ENCODE peak calls at places on chromosomes 16 and 17, in seven cellular contexts. One of them, this sample, is unnamed.

GRCh38 chr17:45977976-45978626 is 20.9 kb upstream of the STH start:
- DNase-seq in brain microvascular endothelial cell: no peak
- DNase-seq in NCI-H1436: no peak
- DNase-seq in GM10248: no peak
- DNase-seq in activated T-helper 1 cell treated with anti-CD3 and anti-CD28 coated beads, Interleukin-12 subunit alpha, Interleukin-12 subunit beta, Interleukin-2, Interleukin-4 antibody, amounts not matched to agents 30 ng/mL and 10 ng/mL and 1 ng/mL, durations not matched to agents 14 hours and 24 hours and 36 hours: no peak
- DNase-seq in heart right ventricle: no peak
- DNase-seq in ACHN: no peak
- DNase-seq in this sample: no peak

GRCh38 chr16:79360267-79360666 is 240.3 kb downstream of the MAF start:
- DNase-seq in brain microvascular endothelial cell: no peak
- DNase-seq in NCI-H1436: no peak
- DNase-seq in GM10248: no peak
- DNase-seq in activated T-helper 1 cell treated with anti-CD3 and anti-CD28 coated beads, Interleukin-12 subunit alpha, Interleukin-12 subunit beta, Interleukin-2, Interleukin-4 antibody, amounts not matched to agents 30 ng/mL and 10 ng/mL and 1 ng/mL, durations not matched to agents 14 hours and 24 hours and 36 hours: no peak
- DNase-seq in heart right ventricle: no peak
- DNase-seq in ACHN: no peak
- DNase-seq in this sample: no peak

GRCh38 chr16:17404903-17405691 is 65.7 kb downstream of the XYLT1 start:
- DNase-seq in brain microvascular endothelial cell: no peak
- DNase-seq in NCI-H1436: no peak
- DNase-seq in GM10248: no peak
- DNase-seq in activated T-helper 1 cell treated with anti-CD3 and anti-CD28 coated beads, Interleukin-12 subunit alpha, Interleukin-12 subunit beta, Interleukin-2, Interleukin-4 antibody, amounts not matched to agents 30 ng/mL and 10 ng/mL and 1 ng/mL, durations not matched to agents 14 hours and 24 hours and 36 hours: no peak
- DNase-seq in heart right ventricle: peak; percentile 46
- DNase-seq in ACHN: no peak
- DNase-seq in this sample: no peak

GRCh38 chr17:69898606-69899005 is 176.4 kb upstream of the KCNJ16 start:
- DNase-seq in brain microvascular endothelial cell: no peak
- DNase-seq in NCI-H1436: no peak
- DNase-seq in GM10248: no peak
- DNase-seq in activated T-helper 1 cell treated with anti-CD3 and anti-CD28 coated beads, Interleukin-12 subunit alpha, Interleukin-12 subunit beta, Interleukin-2, Interleukin-4 antibody, amounts not matched to agents 30 ng/mL and 10 ng/mL and 1 ng/mL, durations not matched to agents 14 hours and 24 hours and 36 hours: no peak
- DNase-seq in heart right ventricle: no peak
- DNase-seq in ACHN: no peak
- DNase-seq in this sample: no peak

GRCh38 chr16:56780646-56781045 is 50.7 kb downstream of the NUP93 start:
- DNase-seq in brain microvascular endothelial cell: no peak
- DNase-seq in NCI-H1436: no peak
- DNase-seq in GM10248: no peak
- DNase-seq in activated T-helper 1 cell treated with anti-CD3 and anti-CD28 coated beads, Interleukin-12 subunit alpha, Interleukin-12 subunit beta, Interleukin-2, Interleukin-4 antibody, amounts not matched to agents 30 ng/mL and 10 ng/mL and 1 ng/mL, durations not matched to agents 14 hours and 24 hours and 36 hours: peak; percentile 2
- DNase-seq in heart right ventricle: no peak
- DNase-seq in ACHN: no peak
- DNase-seq in this sample: no peak

GRCh38 chr17:67575325-67575724 is 142.4 kb upstream of the NOL11 start:
- DNase-seq in brain microvascular endothelial cell: no peak
- DNase-seq in NCI-H1436: peak; percentile 60
- DNase-seq in GM10248: peak; percentile 51
- DNase-seq in activated T-helper 1 cell treated with anti-CD3 and anti-CD28 coated beads, Interleukin-12 subunit alpha, Interleukin-12 subunit beta, Interleukin-2, Interleukin-4 antibody, amounts not matched to agents 30 ng/mL and 10 ng/mL and 1 ng/mL, durations not matched to agents 14 hours and 24 hours and 36 hours: no peak
- DNase-seq in heart right ventricle: no peak
- DNase-seq in ACHN: no peak
- DNase-seq in this sample: peak; percentile 91

GRCh38 chr17:9987779-9988585 is 82.9 kb upstream of the RCVRN start:
- DNase-seq in brain microvascular endothelial cell: no peak
- DNase-seq in NCI-H1436: no peak
- DNase-seq in GM10248: peak; percentile 71
- DNase-seq in activated T-helper 1 cell treated with anti-CD3 and anti-CD28 coated beads, Interleukin-12 subunit alpha, Interleukin-12 subunit beta, Interleukin-2, Interleukin-4 antibody, amounts not matched to agents 30 ng/mL and 10 ng/mL and 1 ng/mL, durations not matched to agents 14 hours and 24 hours and 36 hours: no peak
- DNase-seq in heart right ventricle: peak; percentile 34
- DNase-seq in ACHN: peak; percentile 37
- DNase-seq in this sample: no peak

GRCh38 chr17:76138234-76138895 is 2.7 kb downstream of the FOXJ1 start:
- DNase-seq in brain microvascular endothelial cell: no peak
- DNase-seq in NCI-H1436: no peak
- DNase-seq in GM10248: no peak
- DNase-seq in activated T-helper 1 cell treated with anti-CD3 and anti-CD28 coated beads, Interleukin-12 subunit alpha, Interleukin-12 subunit beta, Interleukin-2, Interleukin-4 antibody, amounts not matched to agents 30 ng/mL and 10 ng/mL and 1 ng/mL, durations not matched to agents 14 hours and 24 hours and 36 hours: no peak
- DNase-seq in heart right ventricle: no peak
- DNase-seq in ACHN: peak; percentile 80
- DNase-seq in this sample: no peak

GRCh38 chr16:23905027-23905426 is 69.2 kb downstream of the PRKCB start:
- DNase-seq in brain microvascular endothelial cell: peak; percentile 66
- DNase-seq in NCI-H1436: no peak
- DNase-seq in GM10248: no peak
- DNase-seq in activated T-helper 1 cell treated with anti-CD3 and anti-CD28 coated beads, Interleukin-12 subunit alpha, Interleukin-12 subunit beta, Interleukin-2, Interleukin-4 antibody, amounts not matched to agents 30 ng/mL and 10 ng/mL and 1 ng/mL, durations not matched to agents 14 hours and 24 hours and 36 hours: no peak
- DNase-seq in heart right ventricle: no peak
- DNase-seq in ACHN: peak; percentile 79
- DNase-seq in this sample: no peak

GRCh38 chr16:63323055-63323454 is 1286.8 kb upstream of the CDH8 start:
- DNase-seq in brain microvascular endothelial cell: no peak
- DNase-seq in NCI-H1436: no peak
- DNase-seq in GM10248: no peak
- DNase-seq in activated T-helper 1 cell treated with anti-CD3 and anti-CD28 coated beads, Interleukin-12 subunit alpha, Interleukin-12 subunit beta, Interleukin-2, Interleukin-4 antibody, amounts not matched to agents 30 ng/mL and 10 ng/mL and 1 ng/mL, durations not matched to agents 14 hours and 24 hours and 36 hours: no peak
- DNase-seq in heart right ventricle: no peak
- DNase-seq in ACHN: no peak
- DNase-seq in this sample: no peak

GRCh38 chr16:66536525-66536924 is 13.4 kb downstream of the TK2 start:
- DNase-seq in brain microvascular endothelial cell: no peak
- DNase-seq in NCI-H1436: no peak
- DNase-seq in GM10248: no peak
- DNase-seq in activated T-helper 1 cell treated with anti-CD3 and anti-CD28 coated beads, Interleukin-12 subunit alpha, Interleukin-12 subunit beta, Interleukin-2, Interleukin-4 antibody, amounts not matched to agents 30 ng/mL and 10 ng/mL and 1 ng/mL, durations not matched to agents 14 hours and 24 hours and 36 hours: no peak
- DNase-seq in heart right ventricle: no peak
- DNase-seq in ACHN: no peak
- DNase-seq in this sample: no peak

GRCh38 chr16:6105115-6105514 is 1007.5 kb upstream of the EEF2KMT start:
- DNase-seq in brain microvascular endothelial cell: no peak
- DNase-seq in NCI-H1436: no peak
- DNase-seq in GM10248: no peak
- DNase-seq in activated T-helper 1 cell treated with anti-CD3 and anti-CD28 coated beads, Interleukin-12 subunit alpha, Interleukin-12 subunit beta, Interleukin-2, Interleukin-4 antibody, amounts not matched to agents 30 ng/mL and 10 ng/mL and 1 ng/mL, durations not matched to agents 14 hours and 24 hours and 36 hours: no peak
- DNase-seq in heart right ventricle: no peak
- DNase-seq in ACHN: peak; percentile 40
- DNase-seq in this sample: no peak

GRCh38 chr16:17224859-17225258 is 245.9 kb downstream of the XYLT1 start:
- DNase-seq in brain microvascular endothelial cell: no peak
- DNase-seq in NCI-H1436: no peak
- DNase-seq in GM10248: no peak
- DNase-seq in activated T-helper 1 cell treated with anti-CD3 and anti-CD28 coated beads, Interleukin-12 subunit alpha, Interleukin-12 subunit beta, Interleukin-2, Interleukin-4 antibody, amounts not matched to agents 30 ng/mL and 10 ng/mL and 1 ng/mL, durations not matched to agents 14 hours and 24 hours and 36 hours: no peak
- DNase-seq in heart right ventricle: peak; percentile 60
- DNase-seq in ACHN: no peak
- DNase-seq in this sample: no peak

GRCh38 chr16:54424043-54424451 is 137.5 kb upstream of the IRX3 start:
- DNase-seq in brain microvascular endothelial cell: no peak
- DNase-seq in NCI-H1436: no peak
- DNase-seq in GM10248: no peak
- DNase-seq in activated T-helper 1 cell treated with anti-CD3 and anti-CD28 coated beads, Interleukin-12 subunit alpha, Interleukin-12 subunit beta, Interleukin-2, Interleukin-4 antibody, amounts not matched to agents 30 ng/mL and 10 ng/mL and 1 ng/mL, durations not matched to agents 14 hours and 24 hours and 36 hours: no peak
- DNase-seq in heart right ventricle: no peak
- DNase-seq in ACHN: no peak
- DNase-seq in this sample: no peak

GRCh38 chr16:14302399-14303181 is 231.5 kb downstream of the MRTFB start:
- DNase-seq in brain microvascular endothelial cell: no peak
- DNase-seq in NCI-H1436: peak; percentile 34
- DNase-seq in GM10248: peak; percentile 50
- DNase-seq in activated T-helper 1 cell treated with anti-CD3 and anti-CD28 coated beads, Interleukin-12 subunit alpha, Interleukin-12 subunit beta, Interleukin-2, Interleukin-4 antibody, amounts not matched to agents 30 ng/mL and 10 ng/mL and 1 ng/mL, durations not matched to agents 14 hours and 24 hours and 36 hours: no peak
- DNase-seq in heart right ventricle: peak; percentile 34
- DNase-seq in ACHN: peak; percentile 53
- DNase-seq in this sample: no peak

GRCh38 chr17:4543557-4544026 is 11.6 kb downstream of the MYBBP1A start:
- DNase-seq in brain microvascular endothelial cell: no peak
- DNase-seq in NCI-H1436: no peak
- DNase-seq in GM10248: no peak
- DNase-seq in activated T-helper 1 cell treated with anti-CD3 and anti-CD28 coated beads, Interleukin-12 subunit alpha, Interleukin-12 subunit beta, Interleukin-2, Interleukin-4 antibody, amounts not matched to agents 30 ng/mL and 10 ng/mL and 1 ng/mL, durations not matched to agents 14 hours and 24 hours and 36 hours: no peak
- DNase-seq in heart right ventricle: no peak
- DNase-seq in ACHN: no peak
- DNase-seq in this sample: no peak

GRCh38 chr16:26316683-26317464 is 625.1 kb downstream of the HS3ST4 start:
- DNase-seq in brain microvascular endothelial cell: no peak
- DNase-seq in NCI-H1436: no peak
- DNase-seq in GM10248: no peak
- DNase-seq in activated T-helper 1 cell treated with anti-CD3 and anti-CD28 coated beads, Interleukin-12 subunit alpha, Interleukin-12 subunit beta, Interleukin-2, Interleukin-4 antibody, amounts not matched to agents 30 ng/mL and 10 ng/mL and 1 ng/mL, durations not matched to agents 14 hours and 24 hours and 36 hours: no peak
- DNase-seq in heart right ventricle: no peak
- DNase-seq in ACHN: peak; percentile 11
- DNase-seq in this sample: no peak

This sample was measured in NCI-H774.